ENCODE peak calls at places on chromosomes 5 and 9, in ten cellular contexts. One of them, this sample, is unnamed.
A peak's percentile ranks its signal among the peaks of the same experiment; 100 is the strongest.

GRCh38 chr5:42767491-42768105 is 11.0 kb downstream of the CCDC152 start:
- DNase-seq in activated CD8-positive, alpha-beta memory T cell treated with anti-CD3 and anti-CD28 coated beads for 1 hour: no peak
- DNase-seq in HAP-1: no peak
- DNase-seq in stimulated activated naive B cell treated with anti-CD40 and anti-IgM and Interleukin-4, amounts not matched to agents 10 μg/mL and 1 μg/mL and 100 μg/mL, for 72 hours: no peak
- DNase-seq in B cell: no peak
- DNase-seq in effector memory CD8-positive, alpha-beta T cell: no peak
- DNase-seq in activated naive CD8-positive, alpha-beta T cell treated with anti-CD3 and anti-CD28 coated beads, Interleukin-2, amount 50 U/mL, for 24 hours: no peak
- DNase-seq in activated CD4-positive, CD25-positive, alpha-beta regulatory T cell: no peak
- DNase-seq in anterior cingulate cortex: no peak
- DNase-seq in T-helper 9 cell: no peak
- DNase-seq in this sample: no peak

GRCh38 chr5:29972597-29972996 is 1220.9 kb upstream of the CDH6 start:
- DNase-seq in activated CD8-positive, alpha-beta memory T cell treated with anti-CD3 and anti-CD28 coated beads for 1 hour: no peak
- DNase-seq in HAP-1: no peak
- DNase-seq in stimulated activated naive B cell treated with anti-CD40 and anti-IgM and Interleukin-4, amounts not matched to agents 10 μg/mL and 1 μg/mL and 100 μg/mL, for 72 hours: no peak
- DNase-seq in B cell: no peak
- DNase-seq in effector memory CD8-positive, alpha-beta T cell: no peak
- DNase-seq in activated naive CD8-positive, alpha-beta T cell treated with anti-CD3 and anti-CD28 coated beads, Interleukin-2, amount 50 U/mL, for 24 hours: no peak
- DNase-seq in activated CD4-positive, CD25-positive, alpha-beta regulatory T cell: no peak
- DNase-seq in anterior cingulate cortex: no peak
- DNase-seq in T-helper 9 cell: no peak
- DNase-seq in this sample: no peak

GRCh38 chr9:118940477-118940876 is 428.8 kb downstream of the BRINP1 start:
- DNase-seq in activated CD8-positive, alpha-beta memory T cell treated with anti-CD3 and anti-CD28 coated beads for 1 hour: no peak
- DNase-seq in HAP-1: no peak
- DNase-seq in stimulated activated naive B cell treated with anti-CD40 and anti-IgM and Interleukin-4, amounts not matched to agents 10 μg/mL and 1 μg/mL and 100 μg/mL, for 72 hours: no peak
- DNase-seq in B cell: no peak
- DNase-seq in effector memory CD8-positive, alpha-beta T cell: no peak
- DNase-seq in activated naive CD8-positive, alpha-beta T cell treated with anti-CD3 and anti-CD28 coated beads, Interleukin-2, amount 50 U/mL, for 24 hours: no peak
- DNase-seq in activated CD4-positive, CD25-positive, alpha-beta regulatory T cell: no peak
- DNase-seq in anterior cingulate cortex: no peak
- DNase-seq in T-helper 9 cell: no peak
- DNase-seq in this sample: no peak

GRCh38 chr9:98332405-98332831 is 77.0 kb upstream of the TBC1D2 start:
- DNase-seq in activated CD8-positive, alpha-beta memory T cell treated with anti-CD3 and anti-CD28 coated beads for 1 hour: no peak
- DNase-seq in HAP-1: no peak
- DNase-seq in stimulated activated naive B cell treated with anti-CD40 and anti-IgM and Interleukin-4, amounts not matched to agents 10 μg/mL and 1 μg/mL and 100 μg/mL, for 72 hours: no peak
- DNase-seq in B cell: no peak
- DNase-seq in effector memory CD8-positive, alpha-beta T cell: no peak
- DNase-seq in activated naive CD8-positive, alpha-beta T cell treated with anti-CD3 and anti-CD28 coated beads, Interleukin-2, amount 50 U/mL, for 24 hours: no peak
- DNase-seq in activated CD4-positive, CD25-positive, alpha-beta regulatory T cell: no peak
- DNase-seq in anterior cingulate cortex: no peak
- DNase-seq in T-helper 9 cell: no peak
- DNase-seq in this sample: no peak

GRCh38 chr5:169197343-169197742 is 103.6 kb downstream of the SLIT3 start:
- DNase-seq in activated CD8-positive, alpha-beta memory T cell treated with anti-CD3 and anti-CD28 coated beads for 1 hour: no peak
- DNase-seq in HAP-1: no peak
- DNase-seq in stimulated activated naive B cell treated with anti-CD40 and anti-IgM and Interleukin-4, amounts not matched to agents 10 μg/mL and 1 μg/mL and 100 μg/mL, for 72 hours: no peak
- DNase-seq in B cell: no peak
- DNase-seq in effector memory CD8-positive, alpha-beta T cell: no peak
- DNase-seq in activated naive CD8-positive, alpha-beta T cell treated with anti-CD3 and anti-CD28 coated beads, Interleukin-2, amount 50 U/mL, for 24 hours: no peak
- DNase-seq in activated CD4-positive, CD25-positive, alpha-beta regulatory T cell: no peak
- DNase-seq in anterior cingulate cortex: no peak
- DNase-seq in T-helper 9 cell: no peak
- DNase-seq in this sample: no peak

GRCh38 chr9:104118916-104119315 is 24.8 kb downstream of the SMC2 start:
- DNase-seq in activated CD8-positive, alpha-beta memory T cell treated with anti-CD3 and anti-CD28 coated beads for 1 hour: no peak
- DNase-seq in HAP-1: no peak
- DNase-seq in stimulated activated naive B cell treated with anti-CD40 and anti-IgM and Interleukin-4, amounts not matched to agents 10 μg/mL and 1 μg/mL and 100 μg/mL, for 72 hours: no peak
- DNase-seq in B cell: no peak
- DNase-seq in effector memory CD8-positive, alpha-beta T cell: no peak
- DNase-seq in activated naive CD8-positive, alpha-beta T cell treated with anti-CD3 and anti-CD28 coated beads, Interleukin-2, amount 50 U/mL, for 24 hours: no peak
- DNase-seq in activated CD4-positive, CD25-positive, alpha-beta regulatory T cell: no peak
- DNase-seq in anterior cingulate cortex: no peak
- DNase-seq in T-helper 9 cell: no peak
- DNase-seq in this sample: no peak

GRCh38 chr5:180128671-180129261 is 57.2 kb upstream of the RNF130 start:
- DNase-seq in activated CD8-positive, alpha-beta memory T cell treated with anti-CD3 and anti-CD28 coated beads for 1 hour: no peak
- DNase-seq in HAP-1: no peak
- DNase-seq in stimulated activated naive B cell treated with anti-CD40 and anti-IgM and Interleukin-4, amounts not matched to agents 10 μg/mL and 1 μg/mL and 100 μg/mL, for 72 hours: no peak
- DNase-seq in B cell: peak; percentile 23
- DNase-seq in effector memory CD8-positive, alpha-beta T cell: no peak
- DNase-seq in activated naive CD8-positive, alpha-beta T cell treated with anti-CD3 and anti-CD28 coated beads, Interleukin-2, amount 50 U/mL, for 24 hours: no peak
- DNase-seq in activated CD4-positive, CD25-positive, alpha-beta regulatory T cell: no peak
- DNase-seq in anterior cingulate cortex: peak; percentile 39
- DNase-seq in T-helper 9 cell: no peak
- DNase-seq in this sample: no peak

GRCh38 chr9:95147452-95147851 is 170.1 kb downstream of the FANCC start:
- DNase-seq in activated CD8-positive, alpha-beta memory T cell treated with anti-CD3 and anti-CD28 coated beads for 1 hour: no peak
- DNase-seq in HAP-1: no peak
- DNase-seq in stimulated activated naive B cell treated with anti-CD40 and anti-IgM and Interleukin-4, amounts not matched to agents 10 μg/mL and 1 μg/mL and 100 μg/mL, for 72 hours: no peak
- DNase-seq in B cell: no peak
- DNase-seq in effector memory CD8-positive, alpha-beta T cell: no peak
- DNase-seq in activated naive CD8-positive, alpha-beta T cell treated with anti-CD3 and anti-CD28 coated beads, Interleukin-2, amount 50 U/mL, for 24 hours: no peak
- DNase-seq in activated CD4-positive, CD25-positive, alpha-beta regulatory T cell: no peak
- DNase-seq in anterior cingulate cortex: no peak
- DNase-seq in T-helper 9 cell: no peak
- DNase-seq in this sample: no peak

GRCh38 chr5:83003791-83004190 is 73.4 kb downstream of the TMEM167A start:
- DNase-seq in activated CD8-positive, alpha-beta memory T cell treated with anti-CD3 and anti-CD28 coated beads for 1 hour: no peak
- DNase-seq in HAP-1: no peak
- DNase-seq in stimulated activated naive B cell treated with anti-CD40 and anti-IgM and Interleukin-4, amounts not matched to agents 10 μg/mL and 1 μg/mL and 100 μg/mL, for 72 hours: no peak
- DNase-seq in B cell: no peak
- DNase-seq in effector memory CD8-positive, alpha-beta T cell: no peak
- DNase-seq in activated naive CD8-positive, alpha-beta T cell treated with anti-CD3 and anti-CD28 coated beads, Interleukin-2, amount 50 U/mL, for 24 hours: no peak
- DNase-seq in activated CD4-positive, CD25-positive, alpha-beta regulatory T cell: no peak
- DNase-seq in anterior cingulate cortex: no peak
- DNase-seq in T-helper 9 cell: no peak
- DNase-seq in this sample: no peak

GRCh38 chr5:157821822-157822622 is 36.9 kb downstream of the CLINT1 start:
- DNase-seq in activated CD8-positive, alpha-beta memory T cell treated with anti-CD3 and anti-CD28 coated beads for 1 hour: no peak
- DNase-seq in HAP-1: no peak
- DNase-seq in stimulated activated naive B cell treated with anti-CD40 and anti-IgM and Interleukin-4, amounts not matched to agents 10 μg/mL and 1 μg/mL and 100 μg/mL, for 72 hours: no peak
- DNase-seq in B cell: no peak
- DNase-seq in effector memory CD8-positive, alpha-beta T cell: no peak
- DNase-seq in activated naive CD8-positive, alpha-beta T cell treated with anti-CD3 and anti-CD28 coated beads, Interleukin-2, amount 50 U/mL, for 24 hours: no peak
- DNase-seq in activated CD4-positive, CD25-positive, alpha-beta regulatory T cell: no peak
- DNase-seq in anterior cingulate cortex: no peak
- DNase-seq in T-helper 9 cell: no peak
- DNase-seq in this sample: no peak

GRCh38 chr5:158878227-158878626 is 221.5 kb downstream of the EBF1 start:
- DNase-seq in activated CD8-positive, alpha-beta memory T cell treated with anti-CD3 and anti-CD28 coated beads for 1 hour: no peak
- DNase-seq in HAP-1: no peak
- DNase-seq in stimulated activated naive B cell treated with anti-CD40 and anti-IgM and Interleukin-4, amounts not matched to agents 10 μg/mL and 1 μg/mL and 100 μg/mL, for 72 hours: no peak
- DNase-seq in B cell: no peak
- DNase-seq in effector memory CD8-positive, alpha-beta T cell: no peak
- DNase-seq in activated naive CD8-positive, alpha-beta T cell treated with anti-CD3 and anti-CD28 coated beads, Interleukin-2, amount 50 U/mL, for 24 hours: no peak
- DNase-seq in activated CD4-positive, CD25-positive, alpha-beta regulatory T cell: no peak
- DNase-seq in anterior cingulate cortex: no peak
- DNase-seq in T-helper 9 cell: no peak
- DNase-seq in this sample: no peak